ENCODE peak calls at places on chromosomes 16 and 17, in five cellular contexts. C is cardiac fibroblast, V is MG63, O is lower leg skin, L is left ventricle myocardium superior. I is an unnamed sample.

GRCh38 chr16:4064950-4065352 is 51.3 kb downstream of the ADCY9 start:
- DNase-seq in C (no peak), L (no peak), O (peak), V (no peak), I (no peak)

GRCh38 chr16:9119795-9120194 is 28.4 kb downstream of the HAPSTR1 start:
- DNase-seq in C (peak), O (peak), V (peak), L (no peak), I (no peak)

GRCh38 chr17:39965017-39965699 is 2.4 kb downstream of the GSDMA start:
- DNase-seq in L (peak), C (no peak), V (no peak), O (no peak), I (no peak)

GRCh38 chr16:58013201-58013956 is 12.2 kb downstream of the USB1 start:
- DNase-seq in V (no peak), L (no peak), C (no peak), O (no peak), I (no peak)

GRCh38 chr16:15958703-15959348 is 9.4 kb downstream of the ABCC1 start:
- DNase-seq in L (no peak), O (no peak), C (no peak), V (no peak), I (no peak)

GRCh38 chr16:50371936-50372595 is 3.3 kb upstream of the BRD7 start:
- DNase-seq in O (no peak), V (no peak), C (peak), L (peak), I (no peak)

GRCh38 chr17:1718362-1719165 is 5.9 kb upstream of the WDR81 start:
- DNase-seq in O (peak), C (no peak), V (no peak), L (no peak), I (no peak)

GRCh38 chr17:41498276-41498675 is 7.1 kb downstream of the KRT13 start:
- DNase-seq in V (no peak), C (no peak), L (no peak), O (no peak), I (no peak)

GRCh38 chr17:18224428-18225120 is 861 bp upstream of the LLGL1 start:
- DNase-seq in L (peak), O (no peak), C (peak), V (no peak), I (no peak)

GRCh38 chr17:57705921-57706695 is 39.0 kb downstream of the CCDC182 start:
- DNase-seq in C (no peak), L (no peak), V (no peak), O (no peak), I (no peak)

GRCh38 chr17:11144358-11145233 is 96.4 kb upstream of the SHISA6 start:
- DNase-seq in C (peak), V (peak), O (no peak), L (no peak), I (no peak)

GRCh38 chr17:1229891-1230571 is 40.2 kb upstream of the BHLHA9 start:
- DNase-seq in L (no peak), V (no peak), C (no peak), O (no peak), I (no peak)

GRCh38 chr17:73958453-73958852 is 245.0 kb upstream of the RPL38 start:
- DNase-seq in L (no peak), V (no peak), O (peak), C (no peak), I (no peak)

GRCh38 chr17:67221062-67221998 is 23.7 kb downstream of the HELZ start:
- DNase-seq in V (peak), C (peak), O (no peak), L (no peak), I (no peak)

I was measured in T-helper 17 cell.